ENCODE peak calls at places on chromosome 22, in eight cellular contexts. Z is HCT116, R is GM23338, F is HepG2, H is neural progenitor cell, B is keratinocyte, I is DND-41, D is mesendoderm. Y is an unnamed sample.

GRCh38 chr22:21867528-21868266 is at the start of gene MAPK1:
- DNase-seq in Z (peak), R (peak), F (peak), H (peak), B (peak), I (peak), D (peak), Y (peak)

GRCh38 chr22:29144786-29145160 is 60.9 kb upstream of the EMID1 start:
- DNase-seq in Z (no peak), R (no peak), F (no peak), H (no peak), B (no peak), I (no peak), D (no peak), Y (no peak)

GRCh38 chr22:29202231-29203192 is 3.2 kb upstream of the EMID1 start:
- DNase-seq in Z (no peak), R (peak), F (peak), H (peak), B (no peak), I (peak), D (peak), Y (peak)

GRCh38 chr22:20432244-20432686 is 5.4 kb downstream of the SCARF2 start:
- DNase-seq in Z (no peak), R (no peak), F (no peak), H (no peak), B (no peak), I (no peak), D (no peak), Y (no peak)

GRCh38 chr22:21791635-21792625 is 56.3 kb upstream of the YPEL1 start:
- DNase-seq in Z (no peak), R (no peak), F (no peak), H (no peak), B (no peak), I (no peak), D (no peak), Y (no peak)

GRCh38 chr22:47497666-47498065 is 735.2 kb downstream of the TBC1D22A start:
- DNase-seq in Z (no peak), R (no peak), F (no peak), H (no peak), B (no peak), I (no peak), D (no peak), Y (no peak)

GRCh38 chr22:41449321-41449720 is 2.7 kb upstream of the TOB2 start:
- DNase-seq in Z (no peak), R (no peak), F (no peak), H (no peak), B (no peak), I (no peak), D (no peak), Y (no peak)

GRCh38 chr22:31753005-31753633 is 700 bp upstream of the DEPDC5 start:
- DNase-seq in Z (no peak), R (peak), F (peak), H (peak), B (no peak), I (peak), D (peak), Y (peak)

GRCh38 chr22:46241397-46242007 is 8.6 kb downstream of the CDPF1 start:
- DNase-seq in Z (no peak), R (no peak), F (no peak), H (no peak), B (no peak), I (no peak), D (no peak), Y (no peak)

GRCh38 chr22:27139935-27140493 is 482.6 kb downstream of the MIAT start:
- DNase-seq in Z (no peak), R (no peak), F (no peak), H (peak), B (no peak), I (no peak), D (no peak), Y (no peak)

GRCh38 chr22:41512421-41513194 is 31.7 kb downstream of the POLR3H start:
- DNase-seq in Z (peak), R (peak), F (peak), H (peak), B (no peak), I (no peak), D (peak), Y (peak)

GRCh38 chr22:46794491-46794890 is 32.0 kb downstream of the TBC1D22A start:
- DNase-seq in Z (no peak), R (no peak), F (no peak), H (no peak), B (no peak), I (no peak), D (no peak), Y (no peak)

GRCh38 chr22:45212992-45213751 is 27.5 kb downstream of the KIAA0930 start:
- DNase-seq in Z (no peak), R (no peak), F (no peak), H (no peak), B (no peak), I (no peak), D (no peak), Y (no peak)

GRCh38 chr22:31081963-31082605 is 966 bp downstream of the SMTN start:
- DNase-seq in Z (no peak), R (no peak), F (no peak), H (no peak), B (no peak), I (no peak), D (no peak), Y (no peak)

GRCh38 chr22:29311468-29312217 is 3.9 kb downstream of the RASL10A start:
- DNase-seq in Z (no peak), R (no peak), F (no peak), H (no peak), B (no peak), I (no peak), D (no peak), Y (no peak)

GRCh38 chr22:34243023-34243422 is 322.7 kb upstream of the LARGE1 start:
- DNase-seq in Z (no peak), R (no peak), F (no peak), H (no peak), B (no peak), I (no peak), D (peak), Y (no peak)

GRCh38 chr22:43996170-43996980 is 27.7 kb upstream of the PARVB start:
- DNase-seq in Z (no peak), R (no peak), F (no peak), H (no peak), B (no peak), I (no peak), D (no peak), Y (no peak)

GRCh38 chr22:29820941-29821789 is 16.9 kb downstream of the ASCC2 start:
- DNase-seq in Z (peak), R (no peak), F (peak), H (no peak), B (peak), I (no peak), D (no peak), Y (no peak)

GRCh38 chr22:31093956-31094622 is 13.0 kb downstream of the SMTN start:
- DNase-seq in Z (no peak), R (no peak), F (no peak), H (no peak), B (no peak), I (no peak), D (no peak), Y (no peak)

GRCh38 chr22:20997536-20998257 is 4.2 kb downstream of the THAP7 start:
- DNase-seq in Z (no peak), R (no peak), F (no peak), H (no peak), B (no peak), I (peak), D (no peak), Y (no peak)

GRCh38 chr22:45769569-45770210 is 98.1 kb downstream of the ATXN10 start:
- DNase-seq in Z (no peak), R (no peak), F (no peak), H (no peak), B (no peak), I (no peak), D (no peak), Y (no peak)

GRCh38 chr22:26589845-26590524 is at the start of gene TPST2:
- DNase-seq in Z (peak), R (peak), F (peak), H (peak), B (no peak), I (peak), D (peak), Y (peak)

GRCh38 chr22:47805394-47805935 is 1043.0 kb downstream of the TBC1D22A start:
- DNase-seq in Z (no peak), R (no peak), F (no peak), H (no peak), B (no peak), I (no peak), D (no peak), Y (no peak)

GRCh38 chr22:19067696-19068348 is 54.4 kb downstream of the DGCR2 start:
- DNase-seq in Z (no peak), R (no peak), F (no peak), H (no peak), B (no peak), I (no peak), D (no peak), Y (no peak)

GRCh38 chr22:35868938-35869337 is 151.3 kb downstream of the APOL5 start:
- DNase-seq in Z (no peak), R (peak), F (no peak), H (peak), B (peak), I (no peak), D (peak), Y (no peak)

GRCh38 chr22:36480941-36481392 is 473 bp downstream of the TXN2 start:
- DNase-seq in Z (no peak), R (no peak), F (no peak), H (no peak), B (no peak), I (no peak), D (no peak), Y (no peak)

GRCh38 chr22:37896181-37896592 is 9.9 kb upstream of the MICALL1 start:
- DNase-seq in Z (no peak), R (peak), F (peak), H (no peak), B (peak), I (peak), D (peak), Y (peak)

GRCh38 chr22:19455585-19456370 is 8.3 kb upstream of the C22orf39 start:
- DNase-seq in Z (no peak), R (no peak), F (no peak), H (no peak), B (no peak), I (no peak), D (no peak), Y (no peak)

GRCh38 chr22:21961886-21962654 is 9.4 kb upstream of the PPM1F start:
- DNase-seq in Z (no peak), R (no peak), F (no peak), H (no peak), B (no peak), I (no peak), D (no peak), Y (no peak)

GRCh38 chr22:25841775-25842174 is 99.8 kb downstream of the MYO18B start:
- DNase-seq in Z (no peak), R (no peak), F (no peak), H (no peak), B (no peak), I (no peak), D (no peak), Y (no peak)

GRCh38 chr22:30310881-30311771 is 15.6 kb downstream of the TBC1D10A start:
- DNase-seq in Z (no peak), R (no peak), F (no peak), H (no peak), B (no peak), I (no peak), D (no peak), Y (no peak)

GRCh38 chr22:22166941-22167713 is 77.5 kb upstream of the VPREB1 start:
- DNase-seq in Z (no peak), R (no peak), F (no peak), H (no peak), B (no peak), I (peak), D (no peak), Y (no peak)

GRCh38 chr22:36470162-36470993 is 11.1 kb downstream of the TXN2 start:
- DNase-seq in Z (peak), R (peak), F (peak), H (peak), B (peak), I (peak), D (peak), Y (peak)

GRCh38 chr22:37310815-37311595 is 28.7 kb downstream of the CYTH4 start:
- DNase-seq in Z (no peak), R (no peak), F (no peak), H (no peak), B (no peak), I (no peak), D (no peak), Y (no peak)

GRCh38 chr22:37072673-37073072 is 21.1 kb downstream of the KCTD17 start:
- DNase-seq in Z (no peak), R (no peak), F (no peak), H (no peak), B (no peak), I (no peak), D (no peak), Y (no peak)

GRCh38 chr22:49657974-49658550 is 169.6 kb downstream of the BRD1 start:
- DNase-seq in Z (no peak), R (no peak), F (no peak), H (no peak), B (no peak), I (no peak), D (no peak), Y (no peak)

GRCh38 chr22:49658902-49659280 is 168.8 kb downstream of the BRD1 start:
- DNase-seq in Z (no peak), R (no peak), F (no peak), H (no peak), B (no peak), I (no peak), D (no peak), Y (no peak)

GRCh38 chr22:49657275-49657973 is 170.2 kb downstream of the BRD1 start:
- DNase-seq in Z (peak), R (no peak), F (no peak), H (no peak), B (no peak), I (peak), D (peak), Y (no peak)

GRCh38 chr22:49656291-49656851 is 171.3 kb downstream of the BRD1 start:
- DNase-seq in Z (no peak), R (no peak), F (no peak), H (no peak), B (no peak), I (no peak), D (no peak), Y (no peak)

GRCh38 chr22:49655168-49655812 is 172.4 kb downstream of the BRD1 start:
- DNase-seq in Z (no peak), R (no peak), F (no peak), H (no peak), B (no peak), I (no peak), D (no peak), Y (no peak)
- H3K4me2 ChIP-seq in Z (peak), R (no peak), F (no peak), H (no peak), B (no peak), I (peak), D (no peak), Y (no peak)

GRCh38 chr22:23184764-23185113 is 4.4 kb downstream of the BCR start:
- DNase-seq in Z (no peak), R (no peak), F (no peak), H (no peak), B (no peak), I (no peak), D (no peak), Y (no peak)
- H3K4me2 ChIP-seq in Z (no peak), R (peak), F (peak), H (peak), B (no peak), I (peak), D (no peak), Y (no peak)

DNA sequence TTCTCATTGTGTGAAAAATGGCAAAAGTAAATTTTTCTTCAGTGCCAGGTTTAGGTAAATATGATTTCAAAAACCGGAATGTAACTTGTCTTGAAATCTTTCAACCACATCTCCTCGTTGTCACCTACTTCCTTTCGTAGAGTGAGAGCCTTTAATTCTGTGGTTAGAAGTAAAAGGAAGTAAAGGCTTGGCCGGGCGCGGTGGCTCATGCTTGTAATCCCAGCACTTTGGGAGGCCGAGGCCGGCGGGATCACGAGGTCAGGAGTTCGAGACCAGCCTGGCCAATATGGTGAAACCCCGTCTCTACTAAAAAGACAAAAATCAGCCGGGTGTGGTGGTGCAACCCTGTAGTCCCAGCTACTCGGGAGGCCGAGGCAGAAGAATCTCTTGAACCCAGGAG is 29.8 kb downstream of the SGSM3 start:
- DNase-seq in Z (no peak), R (no peak), F (no peak), H (no peak), B (no peak), I (peak), D (no peak), Y (no peak)
- H3K4me2 ChIP-seq in Z (no peak), R (no peak), F (no peak), H (no peak), B (no peak), I (peak), D (no peak), Y (no peak)

GRCh38 chr22:17601031-17601430 is 27.5 kb downstream of the ATP6V1E1 start:
- DNase-seq in Z (no peak), R (no peak), F (no peak), H (no peak), B (no peak), I (no peak), D (no peak), Y (no peak)
- H3K4me2 ChIP-seq in Z (no peak), R (no peak), F (no peak), H (no peak), B (no peak), I (no peak), D (no peak), Y (no peak)

GRCh38 chr22:48894804-48895250 is 932.8 kb downstream of the BRD1 start:
- DNase-seq in Z (no peak), R (no peak), F (no peak), H (no peak), B (no peak), I (no peak), D (no peak), Y (no peak)
- H3K4me2 ChIP-seq in Z (no peak), R (no peak), F (no peak), H (no peak), B (no peak), I (no peak), D (no peak), Y (no peak)

GRCh38 chr22:49353185-49353584 is 474.5 kb downstream of the BRD1 start:
- DNase-seq in Z (no peak), R (no peak), F (no peak), H (no peak), B (no peak), I (no peak), D (no peak), Y (peak)
- H3K4me2 ChIP-seq in Z (no peak), R (no peak), F (no peak), H (no peak), B (no peak), I (no peak), D (no peak), Y (no peak)

DNA sequence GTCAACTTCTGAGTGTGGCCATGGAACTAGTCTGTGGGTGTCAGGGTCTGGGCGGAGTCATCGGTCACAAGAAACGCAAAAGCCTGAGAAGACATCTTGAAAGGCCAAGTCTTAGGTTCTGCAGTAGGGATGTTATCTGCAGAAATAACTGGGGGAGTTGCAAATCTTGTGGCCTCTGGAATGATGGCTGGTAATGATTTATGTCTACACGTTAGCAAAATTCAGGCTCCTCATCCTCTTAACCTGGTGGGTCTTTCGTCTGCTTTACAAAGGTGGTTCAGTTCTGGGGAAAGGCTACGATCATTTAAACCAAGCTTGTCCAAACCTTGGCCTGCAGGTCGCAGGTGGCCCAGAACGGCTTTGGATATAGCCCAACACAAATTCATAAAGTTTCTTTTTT is 7.4 kb upstream of the CYB5R3 start:
- DNase-seq in Z (no peak), R (no peak), F (no peak), H (no peak), B (no peak), I (no peak), D (no peak), Y (no peak)
- H3K4me2 ChIP-seq in Z (no peak), R (no peak), F (no peak), H (no peak), B (no peak), I (no peak), D (no peak), Y (no peak)